ENCODE peak calls at places on chromosomes 4 and X, in seven cellular contexts. S, F, E, J, C, X and N are unnamed samples.

GRCh38 chrX:130086414-130087207 is 23.7 kb downstream of the ELF4 start:
- DNase-seq in C (no peak), E (no peak), F (peak), J (peak), X (no peak), S (no peak), N (no peak)

GRCh38 chrX:70444326-70445196 is at the start of gene DLG3:
- DNase-seq in E (no peak), S (peak), F (no peak), C (peak), J (peak), X (peak), N (peak)

GRCh38 chr4:187992971-187993370 is 2.6 kb upstream of the ZFP42 start:
- DNase-seq in J (no peak), F (no peak), X (no peak), S (peak), E (no peak), C (no peak), N (no peak)

GRCh38 chrX:150573702-150574101 is 5.3 kb downstream of the MTM1 start:
- DNase-seq in S (no peak), X (no peak), J (no peak), F (peak), C (no peak), E (peak), N (no peak)

GRCh38 chr4:27154706-27155105 is 294.1 kb downstream of the STIM2 start:
- DNase-seq in J (no peak), C (no peak), S (no peak), F (no peak), X (no peak), E (no peak), N (no peak)

GRCh38 chrX:40154229-40154852 is 56.6 kb upstream of the BCOR start:
- DNase-seq in X (peak), C (peak), S (peak), E (peak), F (no peak), J (no peak), N (no peak)

GRCh38 chr4:85932371-85933305 is 427.2 kb downstream of the MAPK10 start:
- DNase-seq in F (no peak), J (peak), S (no peak), E (no peak), X (peak), C (peak), N (no peak)

GRCh38 chr4:121688261-121688660 is 8.5 kb downstream of the ANXA5 start:
- DNase-seq in C (no peak), F (no peak), X (no peak), S (no peak), J (no peak), E (no peak), N (no peak)

GRCh38 chrX:44915361-44915868 is 42.4 kb downstream of the KDM6A start:
- DNase-seq in E (no peak), S (no peak), F (no peak), J (no peak), C (no peak), X (no peak), N (no peak)

GRCh38 chrX:7709845-7710244 is 133.1 kb upstream of the VCX start:
- DNase-seq in E (no peak), S (no peak), F (no peak), C (no peak), J (no peak), X (no peak), N (no peak)

GRCh38 chrX:148310402-148311200 is 189.8 kb upstream of the AFF2 start:
- DNase-seq in C (no peak), E (peak), F (no peak), X (no peak), S (no peak), J (no peak), N (no peak)

GRCh38 chr4:100781433-100781832 is 263.6 kb upstream of the EMCN start:
- DNase-seq in C (no peak), J (no peak), E (no peak), S (no peak), X (no peak), F (no peak), N (no peak)

GRCh38 chrX:132853040-132853439 is 105.4 kb downstream of the HS6ST2 start:
- DNase-seq in X (no peak), J (no peak), C (no peak), F (no peak), S (no peak), E (no peak), N (no peak)

GRCh38 chr4:62070291-62070852 is 870.2 kb downstream of the ADGRL3 start:
- DNase-seq in X (no peak), C (no peak), E (no peak), J (peak), S (no peak), F (no peak), N (no peak)

GRCh38 chr4:48255130-48255958 is 14.3 kb downstream of the TEC start:
- DNase-seq in J (no peak), F (no peak), E (no peak), C (peak), S (peak), X (no peak), N (no peak)

GRCh38 chrX:20144491-20144890 is 2.9 kb upstream of the EIF1AX start:
- DNase-seq in F (no peak), X (no peak), J (no peak), S (no peak), C (no peak), E (no peak), N (no peak)

GRCh38 chr4:134773497-134774000 is 572.0 kb upstream of the PABPC4L start:
- DNase-seq in C (no peak), S (no peak), X (no peak), J (peak), F (no peak), E (no peak), N (no peak)

GRCh38 chrX:116961872-116962582 is 499.3 kb upstream of the CT83 start:
- DNase-seq in E (no peak), C (peak), X (peak), J (no peak), F (no peak), S (peak), N (no peak)
- TF ChIP-seq CTCF in E (no peak), C (no peak), X (peak), J (no peak), F (no peak), S (no peak), N (no peak)

GRCh38 chr4:73019462-73020047 is 50.0 kb downstream of the COX18 start:
- DNase-seq in X (peak), F (no peak), E (peak), S (peak), C (peak), J (no peak), N (peak)

GRCh38 chr4:73018595-73018994 is 50.9 kb downstream of the COX18 start:
- DNase-seq in E (no peak), X (peak), C (no peak), F (no peak), S (no peak), J (peak), N (no peak)

DNA sequence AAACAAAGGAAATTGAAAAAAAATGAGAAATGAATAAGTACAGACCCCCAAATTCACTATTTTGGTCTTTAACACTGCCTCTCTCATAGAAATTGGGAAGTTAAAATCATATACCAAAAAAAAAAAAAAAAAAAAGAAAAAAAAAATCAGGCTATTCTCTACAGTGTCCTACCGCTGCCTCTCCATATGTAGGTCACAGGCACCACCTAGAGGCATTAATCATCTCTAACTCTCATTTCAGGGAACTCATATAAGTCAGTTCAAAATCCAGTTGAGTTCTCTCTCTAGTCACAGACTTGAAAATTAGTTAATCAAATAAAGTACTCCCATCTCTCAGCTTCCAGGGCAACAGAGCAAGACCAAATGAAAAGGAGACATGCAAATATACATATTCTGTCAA is 47.9 kb downstream of the COX18 start:
- DNase-seq in X (no peak), C (peak), F (no peak), E (peak), S (peak), J (no peak), N (peak)
- TF ChIP-seq CTCF in X (no peak), C (peak), F (no peak), E (no peak), S (peak), J (no peak), N (no peak)

GRCh38 chr4:139890810-139891209 is 225.2 kb downstream of the MGST2 start:
- DNase-seq in X (no peak), J (no peak), E (no peak), F (no peak), S (no peak), C (no peak), N (no peak)

GRCh38 chr4:139889194-139889762 is 223.7 kb downstream of the MGST2 start:
- DNase-seq in E (no peak), F (no peak), C (no peak), S (no peak), X (no peak), J (no peak), N (no peak)

GRCh38 chr4:139896242-139896752 is 230.7 kb downstream of the MGST2 start:
- DNase-seq in J (no peak), S (no peak), C (no peak), E (no peak), F (no peak), X (no peak), N (no peak)

GRCh38 chr4:139889901-139890300 is 224.3 kb downstream of the MGST2 start:
- DNase-seq in E (no peak), J (no peak), X (no peak), F (no peak), S (no peak), C (no peak), N (no peak)

DNA sequence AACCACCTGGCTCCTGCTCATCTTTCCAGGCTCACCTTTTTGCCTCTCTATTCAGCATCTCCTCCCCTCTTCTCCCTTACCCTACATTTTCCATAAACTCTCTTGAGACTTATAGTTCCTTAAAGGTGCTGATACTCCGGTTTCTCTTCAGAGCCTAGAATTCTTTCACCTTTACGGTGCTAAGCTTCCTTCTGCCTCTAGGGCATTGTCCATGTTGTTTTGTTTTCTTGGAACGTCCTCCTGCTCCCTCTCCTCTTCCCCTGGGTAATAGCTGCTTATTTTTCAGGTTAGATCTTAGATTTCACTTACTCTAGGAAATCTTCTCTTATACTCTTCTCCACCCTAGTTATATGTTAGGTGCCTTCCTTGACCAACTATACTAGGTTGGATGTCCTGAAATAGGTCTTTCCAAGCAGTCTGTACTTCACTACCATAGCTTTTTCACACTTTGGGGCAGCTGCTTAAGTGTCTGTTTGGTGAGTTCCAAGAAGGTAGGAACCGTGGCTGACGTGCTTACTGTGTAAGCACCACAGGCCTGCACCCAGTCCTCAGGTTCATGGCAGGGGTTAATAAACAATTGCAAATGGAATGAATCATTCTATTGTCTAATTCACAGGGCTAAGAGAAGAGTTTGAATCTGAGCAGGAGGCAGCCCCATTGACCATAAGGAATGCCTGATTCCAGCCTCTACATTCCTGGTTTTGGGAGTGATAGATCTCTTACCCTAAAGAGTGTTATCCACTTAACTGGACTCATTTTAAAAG is 227.5 kb downstream of the MGST2 start:
- DNase-seq in J (no peak), X (no peak), C (no peak), E (no peak), S (no peak), F (no peak), N (no peak)
- TF ChIP-seq CTCF in J (no peak), X (no peak), C (no peak), E (no peak), S (no peak), F (no peak), N (no peak)

DNA sequence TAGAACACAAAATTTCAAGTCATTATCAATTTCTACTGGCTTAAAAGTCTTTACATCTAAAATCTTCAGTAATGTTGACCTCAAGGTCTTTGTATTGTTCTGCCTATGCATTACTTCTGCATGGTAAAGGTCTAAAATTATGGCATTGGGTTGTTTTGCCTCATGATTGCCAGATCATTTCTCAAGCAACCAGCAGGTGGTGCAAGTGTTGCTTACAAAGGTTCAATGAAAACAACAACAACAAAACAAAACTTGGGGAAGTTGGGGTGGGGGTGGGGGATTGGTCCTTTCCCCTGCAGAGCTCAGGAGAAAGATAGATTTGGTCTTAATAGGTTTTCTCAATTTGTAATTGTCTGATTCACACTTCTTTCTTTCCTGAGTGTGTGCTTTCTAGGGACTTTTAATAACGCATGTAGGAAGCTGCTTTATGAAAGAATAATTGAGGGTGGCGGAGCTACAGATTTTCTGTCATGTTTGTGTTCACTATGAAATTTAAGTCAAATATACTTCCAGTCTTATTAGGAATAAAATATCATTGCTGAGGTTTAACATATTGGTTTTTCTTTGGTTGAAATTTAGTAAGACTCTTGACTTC is 145.1 kb downstream of the COL4A5 start:
- DNase-seq in E (peak), J (no peak), C (peak), X (peak), S (peak), F (no peak), N (peak)
- TF ChIP-seq CTCF in E (no peak), J (peak), C (peak), X (peak), S (peak), F (peak), N (peak)

DNA sequence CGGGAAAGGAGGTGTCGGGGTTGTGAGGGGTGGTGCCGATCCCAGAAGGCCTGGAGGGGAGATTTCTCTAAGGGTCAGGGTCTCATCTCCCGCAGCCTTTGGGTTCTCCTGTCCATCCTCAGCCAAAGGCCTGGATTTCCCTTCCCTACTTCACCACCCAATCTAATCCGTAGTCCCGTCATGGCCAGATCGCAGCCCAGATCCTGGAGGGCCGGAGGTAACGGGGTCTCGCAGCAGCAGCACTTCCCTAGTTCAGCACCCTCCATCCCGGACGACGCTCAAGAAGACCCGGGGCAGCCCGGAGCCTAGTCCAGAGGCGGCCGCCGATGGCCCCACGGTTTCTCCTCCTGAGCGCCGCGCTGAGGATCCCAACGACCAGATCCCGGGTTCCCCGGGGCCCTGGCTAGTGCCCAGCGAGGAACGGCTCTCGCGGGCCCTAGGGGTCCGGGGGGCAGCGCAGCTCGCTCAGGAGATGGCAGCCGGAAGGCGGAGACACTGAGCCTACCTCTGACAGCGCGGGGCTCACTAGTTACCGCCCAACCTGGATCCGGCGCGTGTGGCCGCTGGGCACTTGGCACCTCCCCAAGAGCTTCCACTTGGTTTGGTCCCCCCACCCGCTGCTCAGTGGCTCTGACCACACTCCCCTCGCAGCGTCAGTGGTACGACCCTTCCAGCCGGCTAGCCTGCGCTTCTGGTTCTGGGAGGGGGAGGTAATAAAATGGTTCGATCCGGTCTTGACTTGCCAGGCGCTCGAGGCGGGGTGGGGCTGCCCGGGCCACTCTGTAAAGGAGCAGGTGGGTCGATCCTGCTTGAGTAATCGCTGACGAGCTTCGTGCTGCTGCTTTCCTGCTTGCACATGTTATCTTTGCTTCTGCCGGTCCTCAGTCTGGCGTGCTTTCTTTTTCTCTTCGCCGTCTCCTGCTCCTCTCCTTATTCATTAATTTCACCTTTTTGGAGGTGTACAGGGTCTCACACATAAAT is 3.6 kb downstream of the MAGIX start:
- DNase-seq in X (peak), F (peak), S (no peak), C (peak), E (peak), J (peak), N (peak)
- TF ChIP-seq CTCF in X (no peak), F (peak), S (no peak), C (no peak), E (no peak), J (no peak), N (no peak)

GRCh38 chr4:8104491-8105302 is 53.9 kb downstream of the ABLIM2 start:
- DNase-seq in E (no peak), C (no peak), S (no peak), F (no peak), J (peak), X (no peak), N (no peak)

GRCh38 chr4:8106451-8107025 is 52.1 kb downstream of the ABLIM2 start:
- DNase-seq in F (no peak), S (no peak), J (peak), E (no peak), X (no peak), C (no peak), N (no peak)

GRCh38 chr4:8103991-8104390 is 54.6 kb downstream of the ABLIM2 start:
- DNase-seq in X (no peak), J (peak), S (no peak), C (no peak), F (no peak), E (no peak), N (no peak)

GRCh38 chr4:8107146-8107657 is 51.4 kb downstream of the ABLIM2 start:
- DNase-seq in E (no peak), J (peak), C (no peak), F (no peak), S (no peak), X (no peak), N (no peak)

GRCh38 chr4:8105303-8106100 is 53.1 kb downstream of the ABLIM2 start:
- DNase-seq in J (peak), E (no peak), X (no peak), F (no peak), C (no peak), S (no peak), N (no peak)
- TF ChIP-seq CTCF in J (no peak), E (no peak), X (no peak), F (no peak), C (no peak), S (no peak), N (no peak)

DNA sequence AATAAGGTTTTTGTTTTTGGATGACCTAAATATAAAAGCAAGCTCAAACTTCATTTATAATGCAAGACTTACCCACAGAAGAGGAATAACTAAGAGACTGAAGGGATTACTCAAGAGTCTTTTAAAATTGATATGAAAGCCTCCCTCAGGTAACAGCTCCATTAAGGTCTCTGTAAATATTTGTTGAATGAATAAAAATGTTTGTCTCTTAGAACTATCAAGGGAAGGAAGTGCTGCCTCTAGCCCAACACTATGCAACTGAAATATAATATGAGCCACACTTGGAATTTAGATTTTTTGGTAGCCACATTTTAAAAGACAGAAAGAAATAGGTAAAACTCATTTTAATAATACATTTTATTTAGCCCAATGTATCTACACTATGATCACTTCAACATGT is 127.8 kb downstream of the SH3RF1 start:
- DNase-seq in F (no peak), C (no peak), J (no peak), X (no peak), S (no peak), E (no peak), N (no peak)
- TF ChIP-seq CTCF in F (no peak), C (no peak), J (no peak), X (no peak), S (no peak), E (no peak), N (no peak)

DNA sequence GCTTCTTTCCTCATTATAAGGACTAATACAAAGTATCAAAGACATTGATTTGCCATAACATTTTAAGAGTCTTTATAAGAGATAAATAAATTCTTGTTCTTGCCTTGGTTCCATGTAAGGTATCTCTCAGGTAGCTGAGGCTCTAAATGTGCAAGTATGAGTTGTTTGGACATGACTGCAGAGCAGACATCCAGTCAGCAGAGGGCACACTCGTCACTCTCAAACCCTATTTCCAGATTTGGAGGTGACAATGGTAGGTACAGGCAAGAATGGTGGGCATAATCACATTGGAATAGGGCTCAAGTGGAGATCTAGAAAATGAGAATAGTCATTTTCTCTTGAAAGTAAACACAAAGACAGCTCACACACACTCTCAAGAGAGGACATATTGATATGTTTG is 133.3 kb upstream of the ZIC3 start:
- DNase-seq in F (no peak), J (no peak), C (peak), S (peak), X (peak), E (no peak), N (no peak)
- TF ChIP-seq CTCF in F (no peak), J (peak), C (no peak), S (no peak), X (peak), E (no peak), N (no peak)

GRCh38 chr4:55666535-55666934 is 30.4 kb upstream of the NMU start:
- DNase-seq in E (no peak), S (no peak), F (no peak), X (no peak), J (no peak), C (no peak), N (no peak)

GRCh38 chr4:55670695-55671094 is 34.6 kb upstream of the NMU start:
- DNase-seq in S (no peak), C (no peak), J (no peak), E (no peak), X (no peak), F (no peak), N (no peak)

GRCh38 chr4:55671667-55672066 is 35.6 kb upstream of the NMU start:
- DNase-seq in E (no peak), X (no peak), F (no peak), C (no peak), J (no peak), S (no peak), N (no peak)

GRCh38 chr4:55673424-55673823 is 37.3 kb upstream of the NMU start:
- DNase-seq in S (peak), F (no peak), X (no peak), J (no peak), E (no peak), C (no peak), N (no peak)

GRCh38 chr4:55668449-55668848 is 32.4 kb upstream of the NMU start:
- DNase-seq in J (no peak), X (no peak), F (no peak), S (no peak), C (no peak), E (no peak), N (no peak)
- TF ChIP-seq CTCF in J (no peak), X (no peak), F (no peak), S (no peak), C (no peak), E (no peak), N (no peak)